ENCODE peak calls at places on chromosomes 16 and 17, in six cellular contexts. L is H9, G is IMR-90, O is mesenchymal stem cell, H is H1, T is trophoblast cell. X is an unnamed sample.

GRCh38 chr16:11254913-11255736 is 879 bp downstream of the SOCS1 start:
- DNase-seq in O (peak; percentile 65), T (peak; percentile 63), L (no peak), G (peak; percentile 34), H (no peak), X (peak; percentile 42)

GRCh38 chr16:2088192-2088631 is 40.4 kb downstream of the TSC2 start:
- DNase-seq in G (no peak), H (no peak), O (no peak), T (no peak), L (no peak), X (no peak)

GRCh38 chr16:2077696-2078095 is 29.9 kb downstream of the TSC2 start:
- DNase-seq in T (no peak), O (no peak), L (no peak), H (no peak), G (no peak), X (no peak)

GRCh38 chr17:61405047-61405685 is 5.5 kb downstream of the TBX2 start:
- DNase-seq in H (no peak), G (peak; percentile 41), L (peak; percentile 62), T (no peak), O (no peak), X (no peak)

GRCh38 chr16:66946541-66946940 is 11.2 kb downstream of the CES2 start:
- DNase-seq in O (no peak), H (no peak), T (no peak), L (no peak), G (no peak), X (no peak)

GRCh38 chr17:57521606-57522435 is 223.3 kb downstream of the CCDC182 start:
- DNase-seq in H (no peak), L (no peak), T (no peak), G (peak; percentile 37), O (peak; percentile 85), X (no peak)

GRCh38 chr16:69703638-69704037 is 22.7 kb downstream of the NQO1 start:
- DNase-seq in G (peak; percentile 64), H (no peak), T (no peak), O (peak; percentile 53), L (no peak), X (no peak)

GRCh38 chr16:280552-280951 is at the start of gene ARHGDIG:
- DNase-seq in L (no peak), T (no peak), G (no peak), H (no peak), O (no peak), X (no peak)

GRCh38 chr17:80701730-80702129 is 157.1 kb downstream of the RPTOR start:
- DNase-seq in T (no peak), G (no peak), L (no peak), O (no peak), H (no peak), X (no peak)

GRCh38 chr17:74332017-74332650 is 6.1 kb downstream of the KIF19 start:
- DNase-seq in H (no peak), O (no peak), T (no peak), G (no peak), L (no peak), X (no peak)

GRCh38 chr16:83145297-83145696 is 518.5 kb downstream of the CDH13 start:
- DNase-seq in L (no peak), H (no peak), T (no peak), O (no peak), G (no peak), X (no peak)
- H3K14ac ChIP-seq in L (no peak overlapping the region), H (no peak overlapping the region), T (no peak overlapping the region), O (no peak overlapping the region), G (no peak overlapping the region), X (no peak overlapping the region)

GRCh38 chr17:32356750-32357149 is 6.8 kb downstream of the ZNF207 start:
- DNase-seq in G (no peak), O (no peak), H (no peak), T (peak; percentile 71), L (no peak), X (no peak)
- H4K91ac ChIP-seq in G (no peak overlapping the region), O (no peak overlapping the region), H (no peak overlapping the region), T (no peak overlapping the region), L (no peak overlapping the region), X (no peak overlapping the region)

GRCh38 chr16:87729266-87729954 is 36.4 kb downstream of the KLHDC4 start:
- DNase-seq in O (no peak), G (no peak), L (no peak), H (no peak), T (no peak), X (no peak)

GRCh38 chr16:87725596-87726235 is 40.1 kb downstream of the KLHDC4 start:
- DNase-seq in O (peak; percentile 21), G (peak; percentile 74), L (no peak), H (no peak), T (no peak), X (no peak)

GRCh38 chr16:87727346-87727745 is 38.4 kb downstream of the KLHDC4 start:
- DNase-seq in O (no peak), G (no peak), T (no peak), H (no peak), L (no peak), X (no peak)

GRCh38 chr16:87724490-87725291 is 41.1 kb downstream of the KLHDC4 start:
- DNase-seq in G (no peak), L (no peak), T (no peak), H (no peak), O (no peak), X (no peak)

GRCh38 chr16:87728026-87728425 is 37.8 kb downstream of the KLHDC4 start:
- DNase-seq in T (peak; percentile 6), O (peak; percentile 26), G (peak; percentile 66), L (no peak), H (no peak), X (no peak)
- H3K14ac ChIP-seq in T (no peak overlapping the region), O (no peak overlapping the region), G (no peak overlapping the region), L (no peak overlapping the region), H (no peak overlapping the region), X (no peak overlapping the region)

GRCh38 chr17:64253470-64253869 is 9.6 kb downstream of the TEX2 start:
- DNase-seq in T (peak; percentile 63), L (no peak), O (no peak), G (no peak), H (no peak), X (no peak)
- H4K91ac ChIP-seq in T (peak overlapping the region; percentile 57), L (no peak overlapping the region), O (no peak overlapping the region), G (no peak overlapping the region), H (no peak overlapping the region), X (no peak overlapping the region)

GRCh38 chr17:62648954-62649294 is 21.5 kb downstream of the MRC2 start:
- DNase-seq in T (no peak), G (no peak), L (peak; percentile 56), H (no peak), O (no peak), X (no peak)
- H3K14ac ChIP-seq in T (no peak overlapping the region), G (peak overlapping the region; percentile 55), L (no peak overlapping the region), H (no peak overlapping the region), O (no peak overlapping the region), X (no peak overlapping the region)